ENCODE peak calls at places on chromosomes 2 and 18, in four cellular contexts. One of them, this sample, is unnamed.

GRCh38 chr2:96325884-96326255 is 753 bp downstream of the ITPRIPL1 start:
- DNase-seq in fibroblast of villous mesenchyme: no peak
- DNase-seq in right cardiac atrium: no peak
- DNase-seq in GM12865: peak; percentile 58
- DNase-seq in this sample: no peak

GRCh38 chr2:174606336-174606735 is 8.7 kb upstream of the WIPF1 start:
- DNase-seq in GM12865: peak; percentile 72
- DNase-seq in fibroblast of villous mesenchyme: peak; percentile 63
- DNase-seq in right cardiac atrium: no peak
- DNase-seq in this sample: peak; percentile 70

GRCh38 chr2:169799555-169799954 is 884 bp downstream of the SSB start:
- DNase-seq in GM12865: peak; percentile 44
- DNase-seq in right cardiac atrium: no peak
- DNase-seq in fibroblast of villous mesenchyme: peak; percentile 30
- DNase-seq in this sample: peak; percentile 26

GRCh38 chr2:224178085-224178484 is 139.0 kb upstream of the SERPINE2 start:
- DNase-seq in GM12865: no peak
- DNase-seq in right cardiac atrium: no peak
- DNase-seq in fibroblast of villous mesenchyme: peak; percentile 29
- DNase-seq in this sample: peak; percentile 66

GRCh38 chr2:169276045-169276444 is 86.3 kb downstream of the LRP2 start:
- DNase-seq in GM12865: no peak
- DNase-seq in right cardiac atrium: no peak
- DNase-seq in fibroblast of villous mesenchyme: no peak
- DNase-seq in this sample: peak; percentile 6

GRCh38 chr2:112644155-112644932 is 1.4 kb upstream of the SLC20A1 start:
- DNase-seq in right cardiac atrium: no peak
- DNase-seq in fibroblast of villous mesenchyme: no peak
- DNase-seq in GM12865: no peak
- DNase-seq in this sample: peak; percentile 40

GRCh38 chr2:160657206-160657605 is 163.6 kb upstream of the RBMS1 start:
- DNase-seq in right cardiac atrium: no peak
- DNase-seq in fibroblast of villous mesenchyme: no peak
- DNase-seq in GM12865: no peak
- DNase-seq in this sample: peak; percentile 39

GRCh38 chr2:55399815-55400214 is 19.8 kb downstream of the CCDC88A start:
- DNase-seq in GM12865: no peak
- DNase-seq in right cardiac atrium: no peak
- DNase-seq in fibroblast of villous mesenchyme: no peak
- DNase-seq in this sample: no peak

GRCh38 chr2:17878222-17879136 is at the start of gene KCNS3:
- DNase-seq in fibroblast of villous mesenchyme: peak; percentile 21
- DNase-seq in GM12865: peak; percentile 11
- DNase-seq in right cardiac atrium: peak; percentile 76
- DNase-seq in this sample: peak; percentile 3

GRCh38 chr2:175234153-175234552 is 52.6 kb upstream of the ATP5MC3 start:
- DNase-seq in fibroblast of villous mesenchyme: peak; percentile 91
- DNase-seq in right cardiac atrium: no peak
- DNase-seq in GM12865: no peak
- DNase-seq in this sample: no peak

GRCh38 chr2:101175991-101176390 is 24.8 kb upstream of the TBC1D8 start:
- DNase-seq in right cardiac atrium: no peak
- DNase-seq in fibroblast of villous mesenchyme: no peak
- DNase-seq in GM12865: no peak
- DNase-seq in this sample: peak; percentile 63

GRCh38 chr18:45008694-45009372 is 328.1 kb downstream of the SETBP1 start:
- DNase-seq in GM12865: peak; percentile 6
- DNase-seq in fibroblast of villous mesenchyme: no peak
- DNase-seq in right cardiac atrium: no peak
- DNase-seq in this sample: no peak

GRCh38 chr2:28488083-28488482 is 7.8 kb upstream of the PLB1 start:
- DNase-seq in fibroblast of villous mesenchyme: no peak
- DNase-seq in right cardiac atrium: no peak
- DNase-seq in GM12865: no peak
- DNase-seq in this sample: no peak

GRCh38 chr2:99420031-99420430 is 69.8 kb downstream of the REV1 start:
- DNase-seq in GM12865: no peak
- DNase-seq in right cardiac atrium: no peak
- DNase-seq in fibroblast of villous mesenchyme: no peak
- DNase-seq in this sample: peak; percentile 52

GRCh38 chr2:237509905-237510304 is 22.9 kb downstream of the MLPH start:
- DNase-seq in right cardiac atrium: no peak
- DNase-seq in GM12865: no peak
- DNase-seq in fibroblast of villous mesenchyme: no peak
- DNase-seq in this sample: no peak

GRCh38 chr2:137435176-137435575 is 529.1 kb upstream of the HNMT start:
- DNase-seq in right cardiac atrium: no peak
- DNase-seq in fibroblast of villous mesenchyme: peak; percentile 12
- DNase-seq in GM12865: no peak
- DNase-seq in this sample: no peak

GRCh38 chr2:238893349-238894000 is 45.6 kb downstream of the TWIST2 start:
- DNase-seq in fibroblast of villous mesenchyme: no peak
- DNase-seq in GM12865: no peak
- DNase-seq in right cardiac atrium: no peak
- DNase-seq in this sample: no peak

GRCh38 chr2:168998609-168999211 is 32.4 kb downstream of the ABCB11 start:
- DNase-seq in right cardiac atrium: no peak
- DNase-seq in GM12865: no peak
- DNase-seq in fibroblast of villous mesenchyme: no peak
- DNase-seq in this sample: no peak

GRCh38 chr2:173001664-173002604 is 73.7 kb upstream of the MAP3K20 start:
- DNase-seq in GM12865: no peak
- DNase-seq in fibroblast of villous mesenchyme: no peak
- DNase-seq in right cardiac atrium: no peak
- DNase-seq in this sample: no peak

GRCh38 chr2:159213296-159213695 is 73.2 kb downstream of the WDSUB1 start:
- DNase-seq in right cardiac atrium: no peak
- DNase-seq in GM12865: no peak
- DNase-seq in fibroblast of villous mesenchyme: no peak
- DNase-seq in this sample: no peak

GRCh38 chr2:159209341-159210306 is 76.9 kb downstream of the WDSUB1 start:
- DNase-seq in fibroblast of villous mesenchyme: no peak
- DNase-seq in GM12865: peak; percentile 63
- DNase-seq in right cardiac atrium: no peak
- DNase-seq in this sample: no peak

GRCh38 chr2:159208449-159208848 is 78.1 kb downstream of the WDSUB1 start:
- DNase-seq in fibroblast of villous mesenchyme: no peak
- DNase-seq in GM12865: no peak
- DNase-seq in right cardiac atrium: no peak
- DNase-seq in this sample: peak; percentile 33

GRCh38 chr2:159214325-159214865 is 72.1 kb downstream of the WDSUB1 start:
- DNase-seq in fibroblast of villous mesenchyme: no peak
- DNase-seq in GM12865: no peak
- DNase-seq in right cardiac atrium: no peak
- DNase-seq in this sample: no peak

GRCh38 chr2:159211447-159212396 is 74.8 kb downstream of the WDSUB1 start:
- DNase-seq in GM12865: no peak
- DNase-seq in fibroblast of villous mesenchyme: no peak
- DNase-seq in right cardiac atrium: no peak
- DNase-seq in this sample: no peak
- H3K4me3 ChIP-seq in GM12865: no peak overlapping the region
- H3K4me3 ChIP-seq in fibroblast of villous mesenchyme: no peak overlapping the region
- H3K4me3 ChIP-seq in right cardiac atrium: no peak overlapping the region
- H3K4me3 ChIP-seq in this sample: no peak overlapping the region

GRCh38 chr2:80293026-80293425 is 11.5 kb downstream of the LRRTM1 start:
- DNase-seq in fibroblast of villous mesenchyme: no peak
- DNase-seq in right cardiac atrium: no peak
- DNase-seq in GM12865: no peak
- DNase-seq in this sample: no peak

GRCh38 chr2:80292474-80292873 is 12.1 kb downstream of the LRRTM1 start:
- DNase-seq in fibroblast of villous mesenchyme: no peak
- DNase-seq in GM12865: no peak
- DNase-seq in right cardiac atrium: no peak
- DNase-seq in this sample: no peak

DNA sequence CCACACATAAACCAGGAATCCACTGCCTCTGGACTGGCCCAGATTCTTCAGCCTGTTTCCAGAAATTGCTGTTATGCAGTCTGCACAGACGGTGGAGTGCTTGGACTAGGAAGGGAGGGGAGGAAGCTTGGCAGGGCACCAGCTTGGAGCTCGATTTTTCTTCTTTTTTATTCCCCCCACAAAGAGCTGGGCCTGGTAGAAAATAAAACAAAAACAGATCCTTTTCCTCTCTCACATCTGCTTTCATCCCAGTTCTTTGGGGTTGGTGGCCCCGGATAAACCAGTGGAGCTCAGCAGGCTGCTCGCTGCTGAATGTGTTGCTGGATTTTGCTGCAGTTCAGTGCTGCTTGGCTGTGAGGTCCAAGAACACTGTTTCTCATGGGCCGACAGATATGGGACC is 16.0 kb downstream of the LRRTM1 start:
- DNase-seq in GM12865: no peak
- DNase-seq in right cardiac atrium: peak; percentile 46
- DNase-seq in fibroblast of villous mesenchyme: no peak
- DNase-seq in this sample: peak; percentile 8
- H3K4me3 ChIP-seq in GM12865: no peak overlapping the region
- H3K4me3 ChIP-seq in right cardiac atrium: peak overlapping the region; percentile 22
- H3K4me3 ChIP-seq in fibroblast of villous mesenchyme: no peak overlapping the region
- H3K4me3 ChIP-seq in this sample: no peak overlapping the region

GRCh38 chr18:59272971-59273935 is at the start of gene RAX:
- DNase-seq in fibroblast of villous mesenchyme: peak; percentile 11
- DNase-seq in GM12865: no peak
- DNase-seq in right cardiac atrium: no peak
- DNase-seq in this sample: peak; percentile 14
- H3K4me3 ChIP-seq in fibroblast of villous mesenchyme: no peak within 1 kb of the TSS
- H3K4me3 ChIP-seq in GM12865: no peak within 1 kb of the TSS
- H3K4me3 ChIP-seq in right cardiac atrium: peak within 1 kb of the TSS; percentile 2
- H3K4me3 ChIP-seq in this sample: peak within 1 kb of the TSS; percentile 7

DNA sequence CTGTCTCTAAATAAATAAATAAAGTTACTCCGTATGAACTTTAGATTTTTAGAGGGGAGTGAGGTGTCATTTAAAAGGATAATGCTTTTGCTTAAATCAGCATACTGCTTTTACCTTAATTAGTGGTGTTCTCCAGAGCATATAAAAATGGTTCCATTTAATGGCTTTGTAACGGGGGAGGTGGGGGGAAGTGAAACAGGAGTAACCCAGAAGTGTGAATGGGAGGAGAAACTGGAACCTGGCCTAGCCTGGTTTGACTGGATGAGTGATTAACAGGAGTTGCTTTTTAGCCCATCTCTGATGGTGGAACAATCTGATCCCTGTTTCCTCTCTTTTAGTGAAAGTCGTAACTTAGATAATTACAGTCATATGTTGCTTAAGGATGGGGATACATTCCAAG is 1.6 kb downstream of the CNDP2 start:
- DNase-seq in right cardiac atrium: no peak
- DNase-seq in fibroblast of villous mesenchyme: no peak
- DNase-seq in GM12865: no peak
- DNase-seq in this sample: no peak
- H3K4me3 ChIP-seq in right cardiac atrium: no peak overlapping the region
- H3K4me3 ChIP-seq in fibroblast of villous mesenchyme: no peak overlapping the region
- H3K4me3 ChIP-seq in GM12865: peak overlapping the region; percentile 81
- H3K4me3 ChIP-seq in this sample: no peak overlapping the region

GRCh38 chr18:10477121-10477862 is 22.9 kb downstream of the APCDD1 start:
- DNase-seq in GM12865: no peak
- DNase-seq in right cardiac atrium: no peak
- DNase-seq in fibroblast of villous mesenchyme: no peak
- DNase-seq in this sample: no peak
- H3K4me3 ChIP-seq in GM12865: no peak overlapping the region
- H3K4me3 ChIP-seq in right cardiac atrium: no peak overlapping the region
- H3K4me3 ChIP-seq in fibroblast of villous mesenchyme: no peak overlapping the region
- H3K4me3 ChIP-seq in this sample: no peak overlapping the region

GRCh38 chr2:116749994-116750393 is 1064.5 kb upstream of the DDX18 start:
- DNase-seq in right cardiac atrium: no peak
- DNase-seq in fibroblast of villous mesenchyme: no peak
- DNase-seq in GM12865: no peak
- DNase-seq in this sample: no peak

DNA sequence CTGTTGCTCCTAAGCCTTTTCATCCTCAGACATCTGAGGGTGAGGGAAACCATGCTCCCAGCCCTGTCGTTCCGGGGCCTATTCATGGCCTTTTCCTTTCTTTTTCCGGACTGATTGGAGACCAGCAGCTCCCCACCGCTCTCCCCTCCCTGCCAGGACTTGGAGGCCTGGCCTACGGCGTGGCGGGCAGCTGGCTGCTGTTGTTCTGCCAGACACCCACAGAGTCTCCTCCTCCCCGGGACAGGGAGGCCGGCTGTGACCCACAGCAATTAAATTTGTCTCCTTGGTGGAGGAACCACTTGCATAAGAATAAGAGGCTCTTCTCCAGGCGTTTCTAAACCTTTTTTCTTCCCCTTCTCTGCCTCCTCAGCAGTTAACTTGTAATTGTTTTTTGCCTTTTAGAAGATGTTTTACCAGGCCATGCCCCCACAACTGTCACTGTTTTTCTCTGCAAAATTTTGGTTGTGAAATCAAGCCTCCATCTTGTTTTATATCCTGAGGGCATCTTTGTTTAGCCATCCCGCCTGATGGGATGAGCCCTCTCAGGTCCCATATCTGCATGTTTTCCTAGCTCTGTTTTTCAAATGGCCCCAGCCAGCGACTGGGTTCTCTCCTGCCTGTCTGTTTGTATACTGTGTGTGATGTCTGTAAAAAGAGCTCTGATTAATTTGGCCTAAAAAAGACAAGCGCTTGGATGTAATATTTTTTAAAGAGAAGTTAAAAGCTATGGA is 1060.0 kb upstream of the DDX18 start:
- DNase-seq in fibroblast of villous mesenchyme: no peak
- DNase-seq in right cardiac atrium: peak; percentile 45
- DNase-seq in GM12865: no peak
- DNase-seq in this sample: no peak
- H3K4me3 ChIP-seq in fibroblast of villous mesenchyme: no peak overlapping the region
- H3K4me3 ChIP-seq in right cardiac atrium: no peak overlapping the region
- H3K4me3 ChIP-seq in GM12865: no peak overlapping the region
- H3K4me3 ChIP-seq in this sample: no peak overlapping the region

DNA sequence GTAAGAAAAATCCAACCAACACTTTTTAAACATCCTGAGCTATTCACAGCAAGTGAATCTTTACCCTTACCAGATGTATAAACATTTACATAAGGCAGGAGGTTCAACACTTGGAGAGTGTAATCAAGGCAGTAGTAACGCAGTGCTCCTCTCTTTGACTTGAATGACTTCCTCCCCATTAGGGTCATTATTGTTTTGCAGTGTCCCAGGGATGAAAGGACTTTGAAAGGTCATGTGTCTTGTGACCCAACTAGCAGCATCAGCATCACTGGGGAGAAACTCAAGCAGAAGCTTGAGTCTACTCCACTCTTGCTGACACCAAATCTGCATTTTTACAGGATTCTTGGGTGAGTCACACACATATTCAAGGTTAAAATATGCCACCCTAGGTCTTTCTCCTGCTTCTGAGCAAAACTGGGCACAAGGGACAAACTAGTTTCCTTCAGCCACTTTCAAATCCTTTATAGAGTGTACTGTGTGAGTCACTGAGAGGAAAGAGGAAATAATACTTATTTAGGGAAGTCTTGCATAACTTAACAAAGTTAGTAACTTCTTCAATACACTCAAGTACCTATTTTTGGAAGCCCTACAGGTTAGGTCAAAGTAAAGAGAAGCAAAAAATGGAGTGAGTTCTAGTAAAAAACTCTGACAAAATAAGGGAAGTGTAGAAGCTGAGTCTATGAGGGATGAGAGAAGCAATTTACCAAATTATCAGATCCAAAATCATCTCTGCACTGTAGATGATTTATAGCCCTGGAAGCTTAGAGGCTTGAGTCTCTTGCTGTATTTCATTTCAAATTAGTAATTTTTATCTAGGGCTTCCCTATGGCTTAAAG is 51.0 kb upstream of the EML4 start:
- DNase-seq in fibroblast of villous mesenchyme: peak; percentile 62
- DNase-seq in GM12865: peak; percentile 38
- DNase-seq in right cardiac atrium: no peak
- DNase-seq in this sample: peak; percentile 62
- H3K4me3 ChIP-seq in fibroblast of villous mesenchyme: no peak overlapping the region
- H3K4me3 ChIP-seq in GM12865: no peak overlapping the region
- H3K4me3 ChIP-seq in right cardiac atrium: no peak overlapping the region
- H3K4me3 ChIP-seq in this sample: no peak overlapping the region

This sample was measured in fibroblast of pulmonary artery.